ENCODE peak calls at places on chromosomes 5 and 9, in four cellular contexts. O is CD8-positive, alpha-beta T cell; I is fibroblast of mammary gland; E is HFF-Myc. J is an unnamed sample.

GRCh38 chr9:32434892-32435291 is 50.4 kb downstream of the ACO1 start:
- DNase-seq in O (no peak), I (no peak), E (no peak), J (no peak)

GRCh38 chr9:86464242-86464641 is 110.0 kb upstream of the TUT7 start:
- DNase-seq in O (no peak), I (no peak), E (no peak), J (no peak)

GRCh38 chr5:31131381-31131811 is 62.1 kb upstream of the CDH6 start:
- DNase-seq in O (no peak), I (peak; percentile 4), E (no peak), J (no peak)

GRCh38 chr5:180785794-180786221 is 16.8 kb downstream of the MGAT1 start:
- DNase-seq in O (no peak), I (peak; percentile 71), E (no peak), J (peak; percentile 79)

GRCh38 chr5:10420926-10421325 is 20.8 kb upstream of the ROPN1L start:
- DNase-seq in O (no peak), I (peak; percentile 14), E (no peak), J (peak; percentile 55)

GRCh38 chr5:93273176-93273575 is 307.8 kb downstream of the NR2F1-AS1 start:
- DNase-seq in O (no peak), I (peak; percentile 72), E (no peak), J (peak; percentile 77)

GRCh38 chr9:92964981-92965758 is 17.8 kb downstream of the FGD3 start:
- DNase-seq in O (no peak), I (no peak), E (no peak), J (no peak)

GRCh38 chr5:107074991-107075390 is 595.7 kb downstream of the EFNA5 start:
- DNase-seq in O (no peak), I (no peak), E (no peak), J (no peak)

GRCh38 chr9:119765632-119766031 is 396.4 kb upstream of the BRINP1 start:
- DNase-seq in O (no peak), I (no peak), E (no peak), J (no peak)

GRCh38 chr5:74767579-74767913 is 497 bp downstream of the NSA2 start:
- DNase-seq in O (no peak), I (peak; percentile 65), E (no peak), J (peak; percentile 56)

GRCh38 chr9:121811140-121811539 is 159.7 kb downstream of the DAB2IP start:
- DNase-seq in O (no peak), I (no peak), E (no peak), J (no peak)

GRCh38 chr9:92974161-92974661 is 26.9 kb downstream of the FGD3 start:
- DNase-seq in O (no peak), I (no peak), E (no peak), J (no peak)

GRCh38 chr5:39755986-39756385 is 331.2 kb upstream of the DAB2 start:
- DNase-seq in O (no peak), I (peak; percentile 98), E (peak; percentile 82), J (peak; percentile 89)

GRCh38 chr5:175623086-175623485 is 34.8 kb upstream of the HRH2 start:
- DNase-seq in O (no peak), I (no peak), E (no peak), J (no peak)

GRCh38 chr9:98908897-98909634 is 34.6 kb upstream of the COL15A1 start:
- DNase-seq in O (no peak), I (peak; percentile 69), E (no peak), J (peak; percentile 33)

GRCh38 chr5:121138952-121139351 is 674.9 kb downstream of the PRR16 start:
- DNase-seq in O (no peak), I (no peak), E (no peak), J (no peak)

DNA sequence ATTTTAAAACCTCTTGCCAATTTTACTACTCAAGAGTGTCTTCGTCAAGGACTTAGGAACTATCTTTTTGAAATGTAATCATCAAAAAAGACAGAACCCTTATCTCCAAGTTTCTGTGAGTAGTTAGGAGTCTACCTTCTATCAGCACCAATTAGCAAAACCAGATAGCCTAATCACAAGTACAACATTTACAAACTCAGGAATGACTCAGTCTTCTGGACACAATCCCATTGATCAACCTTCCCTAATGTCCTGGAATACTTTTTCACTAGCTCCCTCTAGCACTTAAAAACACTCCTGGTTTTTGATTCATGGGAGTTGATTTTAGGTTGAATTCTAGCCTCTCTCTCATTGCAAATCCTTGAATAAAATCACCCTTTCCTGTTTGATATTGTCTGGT is 680.7 kb downstream of the PRR16 start:
- DNase-seq in O (no peak), I (peak; percentile 66), E (no peak), J (peak; percentile 13)
- TF ChIP-seq CTCF in O (no peak), I (no peak), E (no peak), J (no peak)

GRCh38 chr5:2874099-2874498 is 122.6 kb upstream of the IRX2 start:
- DNase-seq in O (no peak), I (no peak), E (no peak), J (no peak)
- TF ChIP-seq CTCF in O (no peak), I (no peak), E (no peak), J (no peak)

DNA sequence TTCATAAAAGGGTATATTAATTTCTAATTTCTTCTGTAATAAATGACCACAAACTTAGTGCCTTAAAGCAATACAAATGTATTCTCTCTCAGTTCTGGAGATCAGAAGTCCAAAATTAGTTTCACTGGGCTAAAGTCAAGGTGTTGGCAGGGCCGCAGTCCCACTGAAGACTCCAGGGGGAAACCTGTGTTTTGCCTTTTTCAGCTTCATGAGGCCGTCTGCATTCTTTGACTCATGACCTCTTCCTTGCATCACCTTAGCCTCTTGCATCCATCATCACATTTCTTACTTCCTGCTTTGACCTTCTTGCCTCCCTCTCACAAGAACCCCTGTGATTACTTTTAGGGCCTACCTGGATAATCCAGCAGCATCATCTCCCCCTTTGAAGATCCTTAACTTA is 42.0 kb upstream of the ALDH1B1 start:
- DNase-seq in O (no peak), I (no peak), E (no peak), J (no peak)
- TF ChIP-seq CTCF in O (no peak), I (no peak), E (no peak), J (no peak)

DNA sequence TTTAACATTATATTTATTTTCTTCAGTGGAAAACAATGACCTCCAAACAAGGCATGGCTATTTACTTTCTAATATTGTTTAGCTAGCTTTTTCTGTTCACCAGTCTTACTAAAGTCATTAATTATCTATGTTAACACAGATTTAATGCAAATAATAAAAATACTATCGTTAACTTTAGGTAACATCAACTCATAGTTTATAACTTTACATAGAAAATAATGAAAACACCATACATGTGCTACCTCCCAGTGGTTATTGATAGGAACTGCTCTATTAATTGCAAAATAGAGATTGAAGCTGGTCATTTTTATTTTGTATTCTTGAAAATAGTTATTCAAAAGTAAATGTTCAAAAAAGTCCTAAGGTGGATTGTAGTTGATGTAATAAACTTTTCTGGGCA is 78.3 kb upstream of the HCN1 start:
- DNase-seq in O (no peak), I (no peak), E (no peak), J (peak; percentile 1)
- TF ChIP-seq CTCF in O (no peak), I (peak; percentile 0), E (no peak), J (no peak)

GRCh38 chr9:91948423-91949292 is 1.4 kb downstream of the ROR2 start:
- DNase-seq in O (no peak), I (peak; percentile 51), E (no peak), J (peak; percentile 72)
- TF ChIP-seq CTCF in O (no peak), I (no peak), E (peak; percentile 11), J (no peak)

GRCh38 chr9:34500623-34501267 is 22.0 kb downstream of the ENHO start:
- DNase-seq in O (peak; percentile 52), I (peak; percentile 42), E (peak; percentile 24), J (peak; percentile 57)
- TF ChIP-seq CTCF in O (peak; percentile 91), I (peak; percentile 98), E (peak; percentile 99), J (peak; percentile 98)

DNA sequence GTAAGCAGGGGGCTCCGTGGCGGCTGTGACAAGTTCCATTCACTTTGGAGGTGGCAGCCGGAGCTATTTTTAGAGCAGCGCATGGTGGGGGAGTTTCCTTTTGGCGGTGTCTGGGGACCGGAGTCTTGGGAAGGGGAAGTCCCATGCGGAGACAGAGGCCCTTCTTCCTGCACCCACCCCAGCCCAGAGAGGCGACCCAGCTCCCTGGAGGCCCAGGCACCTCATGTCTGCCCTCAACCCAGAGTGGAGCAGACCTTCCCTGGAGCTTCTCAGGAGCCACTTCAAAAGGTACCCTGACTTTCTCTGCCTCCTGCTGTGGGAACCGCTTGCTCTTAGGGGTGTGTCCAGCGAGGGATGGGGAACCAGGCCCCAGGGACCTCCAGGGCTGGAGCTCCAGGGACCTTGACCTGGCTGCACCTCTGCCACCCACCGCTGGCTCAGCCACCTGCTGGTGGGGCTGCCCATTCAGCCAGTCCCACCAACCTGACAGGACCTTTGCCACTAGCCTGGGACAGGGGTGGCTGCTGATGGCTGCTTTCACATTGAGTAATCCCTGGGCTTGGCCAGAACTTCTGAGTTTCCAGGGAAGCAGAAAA is 34.1 kb downstream of the NEK6 start:
- DNase-seq in O (no peak), I (no peak), E (no peak), J (no peak)
- TF ChIP-seq CTCF in O (no peak), I (no peak), E (no peak), J (no peak)

GRCh38 chr5:148732692-148733091 is 78.4 kb upstream of the HTR4 start:
- DNase-seq in O (no peak), I (no peak), E (no peak), J (no peak)

GRCh38 chr5:148730955-148731898 is 76.9 kb upstream of the HTR4 start:
- DNase-seq in O (peak; percentile 21), I (peak; percentile 88), E (peak; percentile 70), J (peak; percentile 93)

GRCh38 chr5:148733601-148734438 is 79.5 kb upstream of the HTR4 start:
- DNase-seq in O (peak; percentile 34), I (peak; percentile 80), E (peak; percentile 62), J (peak; percentile 90)

GRCh38 chr5:148735301-148735700 is 81.0 kb upstream of the HTR4 start:
- DNase-seq in O (no peak), I (no peak), E (no peak), J (no peak)

GRCh38 chr5:148734518-148734917 is 80.2 kb upstream of the HTR4 start:
- DNase-seq in O (no peak), I (no peak), E (no peak), J (no peak)
- TF ChIP-seq CTCF in O (no peak), I (no peak), E (no peak), J (no peak)

DNA sequence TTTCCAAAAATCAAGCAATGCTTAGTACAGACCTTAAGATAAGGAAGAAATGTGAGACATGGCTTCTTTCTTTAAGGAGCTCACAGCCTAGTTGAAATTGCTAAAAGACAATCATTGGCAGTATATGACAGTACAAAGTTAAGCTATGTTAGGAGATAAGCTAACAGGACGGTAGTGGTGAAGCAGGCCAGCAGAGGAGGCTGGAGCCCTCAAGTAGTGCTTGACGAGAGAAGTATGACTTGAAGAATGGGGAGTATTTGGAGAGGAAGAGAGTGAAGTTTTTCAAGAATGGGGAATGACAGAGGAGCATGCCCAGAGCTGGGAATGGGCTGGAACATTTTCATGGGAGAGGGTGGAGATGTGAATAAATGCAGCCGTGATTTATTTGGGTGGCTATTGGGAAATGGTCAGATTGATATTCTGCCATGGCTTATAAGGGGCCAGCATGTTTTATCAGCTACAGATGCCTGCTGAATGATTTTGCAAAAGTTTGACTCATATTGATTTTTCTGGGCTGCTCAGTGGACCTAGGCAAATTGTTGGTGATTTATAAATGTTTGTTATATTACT is 43.7 kb downstream of the LURAP1L start:
- DNase-seq in O (no peak), I (peak; percentile 90), E (no peak), J (peak; percentile 70)
- TF ChIP-seq CTCF in O (no peak), I (peak; percentile 21), E (no peak), J (no peak)

J was measured in cardiac fibroblast.